ENCODE peak calls at places on chromosomes 4 and X, in eight cellular contexts. W is AG04449, G is mucosa of descending colon, A is epithelial cell of esophagus, H is left ventricle myocardium inferior, S is H1, E is right lobe of liver, I is heart left ventricle. Z is an unnamed sample.

GRCh38 chr4:52076731-52077130 is 25.6 kb downstream of the SPATA18 start:
- DNase-seq in W (no peak), G (no peak), A (no peak), H (peak), S (peak), E (peak), I (peak), Z (no peak)

GRCh38 chr4:24470681-24471622 is 113.4 kb downstream of the DHX15 start:
- DNase-seq in W (no peak), G (peak), A (peak), H (peak), S (no peak), E (peak), I (peak), Z (no peak)

GRCh38 chr4:166538491-166539005 is 665.5 kb downstream of the TLL1 start:
- DNase-seq in W (no peak), G (no peak), A (peak), H (no peak), S (no peak), E (no peak), I (no peak), Z (no peak)

GRCh38 chr4:84433603-84434232 is 65.4 kb downstream of the NKX6-1 start:
- DNase-seq in W (no peak), G (no peak), A (no peak), H (no peak), S (no peak), E (no peak), I (no peak), Z (no peak)

GRCh38 chrX:65392284-65392683 is 142.3 kb downstream of the LAS1L start:
- DNase-seq in W (no peak), G (no peak), A (no peak), H (no peak), S (no peak), E (no peak), I (no peak), Z (no peak)

GRCh38 chr4:154854362-154854761 is 73.3 kb downstream of the RBM46 start:
- DNase-seq in W (no peak), G (no peak), A (peak), H (no peak), S (no peak), E (no peak), I (no peak), Z (no peak)

GRCh38 chr4:82517043-82517442 is 44.7 kb downstream of the TMEM150C start:
- DNase-seq in W (no peak), G (no peak), A (peak), H (no peak), S (no peak), E (no peak), I (no peak), Z (peak)

GRCh38 chr4:23022032-23022431 is 329.3 kb downstream of the GBA3 start:
- DNase-seq in W (peak), G (no peak), A (peak), H (no peak), S (no peak), E (no peak), I (no peak), Z (peak)

GRCh38 chr4:656651-657337 is 17.3 kb downstream of the ATP5ME start:
- DNase-seq in W (no peak), G (peak), A (no peak), H (no peak), S (no peak), E (peak), I (peak), Z (no peak)

GRCh38 chrX:38365939-38366338 is 13.5 kb downstream of the OTC start:
- DNase-seq in W (no peak), G (no peak), A (no peak), H (no peak), S (no peak), E (no peak), I (no peak), Z (no peak)

GRCh38 chrX:151609222-151609621 is 45.7 kb downstream of the PASD1 start:
- DNase-seq in W (no peak), G (no peak), A (peak), H (no peak), S (no peak), E (no peak), I (no peak), Z (no peak)

GRCh38 chr4:66688674-66689073 is 856.6 kb downstream of the CENPC start:
- DNase-seq in W (no peak), G (no peak), A (peak), H (no peak), S (no peak), E (no peak), I (no peak), Z (peak)

GRCh38 chr4:183611210-183611830 is 47.7 kb downstream of the RWDD4 start:
- DNase-seq in W (no peak), G (no peak), A (peak), H (no peak), S (no peak), E (no peak), I (no peak), Z (no peak)

GRCh38 chr4:83440148-83440814 is 15.3 kb downstream of the HELQ start:
- DNase-seq in W (no peak), G (no peak), A (no peak), H (no peak), S (no peak), E (no peak), I (no peak), Z (no peak)

GRCh38 chrX:13287816-13288215 is 32.0 kb downstream of the ATXN3L start:
- DNase-seq in W (no peak), G (no peak), A (peak), H (no peak), S (no peak), E (no peak), I (no peak), Z (no peak)

GRCh38 chrX:119004920-119005524 is 30.6 kb downstream of the LONRF3 start:
- DNase-seq in W (no peak), G (no peak), A (peak), H (peak), S (no peak), E (peak), I (peak), Z (peak)

GRCh38 chr4:37948542-37948941 is 11.7 kb upstream of the PTTG2 start:
- DNase-seq in W (no peak), G (no peak), A (no peak), H (no peak), S (no peak), E (no peak), I (no peak), Z (no peak)

GRCh38 chr4:150579591-150580234 is 2.2 kb upstream of the MAB21L2 start:
- DNase-seq in W (no peak), G (peak), A (no peak), H (peak), S (no peak), E (peak), I (peak), Z (no peak)

GRCh38 chrX:104679175-104679574 is 113.2 kb downstream of the IL1RAPL2 start:
- DNase-seq in W (no peak), G (no peak), A (no peak), H (no peak), S (no peak), E (no peak), I (no peak), Z (no peak)

GRCh38 chr4:172786039-172786792 is 382.4 kb upstream of the GALNT7 start:
- DNase-seq in W (no peak), G (no peak), A (peak), H (no peak), S (no peak), E (no peak), I (no peak), Z (peak)

GRCh38 chr4:110170861-110171260 is 27.6 kb downstream of the ELOVL6 start:
- DNase-seq in W (no peak), G (no peak), A (no peak), H (no peak), S (no peak), E (no peak), I (no peak), Z (no peak)

GRCh38 chr4:101345271-101345595 is 2.1 kb downstream of the PPP3CA start:
- DNase-seq in W (no peak), G (no peak), A (no peak), H (no peak), S (no peak), E (no peak), I (no peak), Z (no peak)

GRCh38 chrX:29652484-29652883 is 562.9 kb upstream of the MAGEB2 start:
- DNase-seq in W (no peak), G (no peak), A (peak), H (no peak), S (no peak), E (no peak), I (no peak), Z (peak)

GRCh38 chrX:130080791-130081367 is 29.4 kb downstream of the ELF4 start:
- DNase-seq in W (no peak), G (no peak), A (no peak), H (no peak), S (no peak), E (no peak), I (peak), Z (no peak)

GRCh38 chr4:123562994-123563745 is 166.6 kb downstream of the SPRY1 start:
- DNase-seq in W (no peak), G (no peak), A (peak), H (no peak), S (no peak), E (no peak), I (no peak), Z (no peak)

GRCh38 chr4:44025376-44026020 is 423.1 kb downstream of the KCTD8 start:
- DNase-seq in W (no peak), G (no peak), A (no peak), H (no peak), S (no peak), E (no peak), I (no peak), Z (no peak)

GRCh38 chr4:917466-917865 is 14.7 kb downstream of the GAK start:
- DNase-seq in W (no peak), G (no peak), A (no peak), H (no peak), S (no peak), E (no peak), I (no peak), Z (no peak)

GRCh38 chr4:128006592-128006991 is 41.4 kb downstream of the ABHD18 start:
- DNase-seq in W (no peak), G (no peak), A (peak), H (no peak), S (no peak), E (no peak), I (no peak), Z (no peak)

GRCh38 chrX:110120025-110120424 is 117.1 kb downstream of the TMEM164 start:
- DNase-seq in W (no peak), G (no peak), A (no peak), H (no peak), S (no peak), E (no peak), I (no peak), Z (no peak)

GRCh38 chrX:14673764-14674163 is 144.4 kb downstream of the GLRA2 start:
- DNase-seq in W (peak), G (no peak), A (peak), H (no peak), S (no peak), E (no peak), I (no peak), Z (peak)

GRCh38 chr4:126916626-126917140 is 716.1 kb upstream of the INTU start:
- DNase-seq in W (peak), G (no peak), A (peak), H (no peak), S (no peak), E (no peak), I (no peak), Z (peak)

GRCh38 chr4:101188906-101189305 is 158.4 kb downstream of the PPP3CA start:
- DNase-seq in W (no peak), G (no peak), A (no peak), H (no peak), S (no peak), E (no peak), I (no peak), Z (no peak)

GRCh38 chr4:154018659-154019058 is 229.8 kb upstream of the SFRP2 start:
- DNase-seq in W (no peak), G (no peak), A (no peak), H (no peak), S (peak), E (no peak), I (no peak), Z (no peak)

GRCh38 chr4:61068025-61068424 is 132.1 kb upstream of the ADGRL3 start:
- DNase-seq in W (no peak), G (no peak), A (no peak), H (no peak), S (no peak), E (no peak), I (no peak), Z (no peak)

GRCh38 chrX:129957241-129958099 is 25.0 kb upstream of the BCORL1 start:
- DNase-seq in W (no peak), G (peak), A (peak), H (peak), S (no peak), E (peak), I (peak), Z (no peak)

GRCh38 chr4:67575232-67575888 is 16.8 kb downstream of the STAP1 start:
- DNase-seq in W (no peak), G (no peak), A (no peak), H (no peak), S (no peak), E (no peak), I (no peak), Z (no peak)

GRCh38 chr4:38857354-38858096 is 908 bp upstream of the TLR6 start:
- DNase-seq in W (no peak), G (no peak), A (peak), H (peak), S (no peak), E (no peak), I (peak), Z (peak)

GRCh38 chr4:27000820-27001219 is 140.2 kb downstream of the STIM2 start:
- DNase-seq in W (no peak), G (no peak), A (peak), H (no peak), S (no peak), E (no peak), I (no peak), Z (no peak)
- TF ChIP-seq CTCF in W (no peak), G (no peak), A (peak), H (no peak), S (no peak), E (peak), I (no peak), Z (peak)

DNA sequence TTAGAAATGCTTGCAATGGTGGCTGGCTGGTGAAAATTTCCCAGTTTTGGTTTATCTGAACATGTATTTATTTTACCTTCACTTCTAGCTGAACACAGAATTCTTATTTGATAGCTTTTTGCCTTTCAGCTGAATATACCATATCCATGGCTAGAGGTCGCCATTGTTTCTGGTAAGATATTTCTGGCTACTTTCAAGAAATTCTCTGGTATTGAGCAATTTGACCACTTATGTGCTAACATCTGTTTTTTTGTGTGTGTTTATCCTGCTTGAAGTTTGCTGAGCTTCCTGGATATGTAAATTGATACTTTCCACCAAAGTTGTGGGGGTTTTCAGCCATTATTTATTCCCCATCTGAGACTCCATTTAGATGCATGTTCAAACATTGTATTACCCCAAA is 75.4 kb downstream of the FBXW7 start:
- DNase-seq in W (peak), G (no peak), A (peak), H (no peak), S (no peak), E (no peak), I (no peak), Z (peak)
- TF ChIP-seq CTCF in W (no peak), G (no peak), A (no peak), H (no peak), S (no peak), E (peak), I (no peak), Z (no peak)

DNA sequence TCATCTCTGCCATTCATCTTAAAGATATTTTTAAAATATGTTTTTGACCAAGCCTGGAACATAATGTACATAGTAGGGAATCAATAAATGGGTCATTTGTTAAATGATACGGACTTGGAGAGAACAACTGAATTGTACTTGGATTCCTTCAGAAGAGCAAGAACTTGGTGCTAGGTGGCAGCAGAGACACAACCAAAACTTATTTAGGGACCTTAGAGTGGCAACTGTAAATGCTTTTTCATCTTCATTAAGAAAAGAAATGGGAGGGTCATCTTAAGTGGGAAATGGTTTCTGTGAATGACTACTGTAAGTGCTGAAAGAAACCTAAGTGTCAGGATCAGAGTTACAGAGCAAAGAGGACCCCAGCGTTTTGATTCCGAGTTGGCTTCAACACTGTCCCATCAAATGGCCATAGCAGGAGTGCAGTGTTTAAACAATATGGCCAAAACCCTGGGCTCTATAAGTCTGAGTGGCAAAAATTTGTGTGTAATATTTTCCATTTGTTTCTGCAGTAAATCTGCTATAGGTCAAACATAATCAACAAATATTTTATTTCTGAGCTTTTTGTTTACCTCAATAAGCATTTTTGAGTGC is 213.6 kb downstream of the PALLD start:
- DNase-seq in W (no peak), G (no peak), A (peak), H (no peak), S (no peak), E (no peak), I (peak), Z (peak)
- TF ChIP-seq CTCF in W (peak), G (no peak), A (peak), H (peak), S (peak), E (peak), I (peak), Z (peak)

DNA sequence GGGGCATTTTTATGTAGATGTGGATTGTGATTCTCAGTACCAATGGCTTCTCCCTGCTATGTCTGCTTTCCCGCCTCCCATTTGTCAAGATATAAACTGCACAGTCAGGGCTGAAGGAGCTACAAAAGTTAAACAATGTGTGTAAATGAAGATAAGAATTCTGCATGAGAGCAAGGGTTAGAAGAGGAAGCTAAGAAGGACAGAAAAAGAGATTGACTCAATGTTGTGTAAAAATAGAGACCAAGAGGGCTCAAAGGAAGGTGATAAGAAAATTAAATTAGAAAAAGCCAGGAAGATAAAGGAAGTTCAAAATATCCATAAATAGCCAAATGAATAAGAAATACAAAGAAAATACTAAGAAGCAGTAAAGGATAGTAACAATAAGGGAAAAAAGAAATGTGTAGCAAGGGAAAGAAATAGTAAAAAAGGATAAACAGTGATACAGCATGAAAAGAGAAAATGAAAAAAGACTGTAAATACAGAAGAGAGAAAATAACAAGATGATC is 82.5 kb downstream of the AMELX start:
- DNase-seq in W (no peak), G (no peak), A (no peak), H (no peak), S (no peak), E (no peak), I (no peak), Z (no peak)
- TF ChIP-seq CTCF in W (no peak), G (no peak), A (no peak), H (no peak), S (no peak), E (no peak), I (no peak), Z (no peak)

Z was measured in astrocyte of the cerebellum.